ENCODE peak calls at places on chromosomes 5 and 9, in four cellular contexts. N, X, B and P are unnamed samples.

GRCh38 chr5:82413302-82414042 is 135.3 kb upstream of the RPS23 start:
- DNase-seq in N (no peak), X (no peak), B (no peak), P (no peak)

GRCh38 chr5:150801117-150801927 is 22.8 kb downstream of the SMIM3 start:
- DNase-seq in N (no peak), X (peak; percentile 74), B (peak; percentile 62), P (no peak)

GRCh38 chr9:82124090-82124489 is 135.5 kb downstream of the SPATA31D1 start:
- DNase-seq in N (no peak), X (no peak), B (no peak), P (no peak)

GRCh38 chr5:43192558-43193170 is 639 bp downstream of the NIM1K start:
- DNase-seq in N (no peak), X (no peak), B (no peak), P (peak; percentile 63)

GRCh38 chr9:105138306-105138801 is 106.1 kb upstream of the SLC44A1 start:
- DNase-seq in N (no peak), X (no peak), B (no peak), P (no peak)

GRCh38 chr5:110442856-110443255 is 283.6 kb downstream of the TMEM232 start:
- DNase-seq in N (no peak), X (no peak), B (no peak), P (no peak)

GRCh38 chr5:125446986-125447385 is 700.5 kb upstream of the ZNF608 start:
- DNase-seq in N (no peak), X (no peak), B (no peak), P (no peak)

GRCh38 chr5:89401012-89401411 is 518.0 kb upstream of the MEF2C start:
- DNase-seq in N (no peak), X (no peak), B (no peak), P (no peak)

GRCh38 chr5:18745988-18746615 is 1111.8 kb downstream of the TAF11L14 start:
- DNase-seq in N (peak; percentile 11), X (peak; percentile 80), B (peak; percentile 62), P (no peak)

GRCh38 chr5:96763012-96763411 is 44.7 kb downstream of the ERAP1 start:
- DNase-seq in N (no peak), X (no peak), B (no peak), P (no peak)

GRCh38 chr5:138668451-138668850 is 84.8 kb upstream of the CTNNA1 start:
- DNase-seq in N (no peak), X (no peak), B (no peak), P (no peak)

GRCh38 chr5:148973455-148973854 is 89.4 kb downstream of the SH3TC2 start:
- DNase-seq in N (no peak), X (no peak), B (no peak), P (no peak)

GRCh38 chr5:115262066-115262404 is 642 bp downstream of the PGGT1B start:
- DNase-seq in N (no peak), X (peak; percentile 59), B (peak; percentile 12), P (no peak)